ENCODE peak calls at places on chromosome 16, in five cellular contexts. V is H1, E is mesenchymal stem cell, F is H9, L is trophoblast cell. J is an unnamed sample.

GRCh38 chr16:4661661-4662060 is 31.7 kb upstream of the NUDT16L1 start:
- DNase-seq in E (no peak), V (no peak), L (no peak), F (no peak), J (no peak)

GRCh38 chr16:31700530-31701388 is 172.8 kb upstream of the ZNF267 start:
- DNase-seq in F (no peak), L (peak; percentile 55), V (peak; percentile 93), E (peak; percentile 80), J (peak; percentile 62)

GRCh38 chr16:19167710-19168172 is 299 bp upstream of the SYT17 start:
- DNase-seq in V (peak; percentile 84), L (peak; percentile 85), F (peak; percentile 83), E (peak; percentile 79), J (peak; percentile 83)

GRCh38 chr16:4006441-4006989 is 109.7 kb downstream of the ADCY9 start:
- DNase-seq in E (no peak), V (no peak), F (no peak), L (no peak), J (no peak)

GRCh38 chr16:69201787-69202186 is 14.8 kb downstream of the SNTB2 start:
- DNase-seq in V (no peak), L (peak; percentile 17), E (no peak), F (no peak), J (no peak)

GRCh38 chr16:87855852-87856715 is 13.2 kb downstream of the SLC7A5 start:
- DNase-seq in V (no peak), F (no peak), E (peak; percentile 88), L (no peak), J (no peak)

GRCh38 chr16:67084345-67085028 is 25.3 kb upstream of the PHAF1 start:
- DNase-seq in V (no peak), E (peak; percentile 35), F (no peak), L (no peak), J (no peak)

GRCh38 chr16:3095869-3096268 is 3.2 kb downstream of the ZSCAN10 start:
- DNase-seq in F (no peak), E (no peak), L (peak; percentile 24), V (no peak), J (no peak)

GRCh38 chr16:78780808-78781207 is 681.4 kb downstream of the WWOX start:
- DNase-seq in V (no peak), E (no peak), L (no peak), F (no peak), J (no peak)

GRCh38 chr16:66169817-66170216 is 196.7 kb upstream of the CDH5 start:
- DNase-seq in V (no peak), E (no peak), F (no peak), L (no peak), J (no peak)

GRCh38 chr16:51151951-51152663 is 1.0 kb upstream of the SALL1 start:
- DNase-seq in L (no peak), E (peak; percentile 96), F (peak; percentile 91), V (peak; percentile 91), J (peak; percentile 97)

GRCh38 chr16:51152691-51153261 is 1.7 kb upstream of the SALL1 start:
- DNase-seq in V (peak; percentile 78), E (peak; percentile 73), F (no peak), L (no peak), J (no peak)

GRCh38 chr16:51150159-51150893 is 744 bp downstream of the SALL1 start:
- DNase-seq in F (no peak), E (no peak), V (peak; percentile 64), L (no peak), J (no peak)

GRCh38 chr16:51150894-51151320 is at the start of gene SALL1:
- DNase-seq in V (peak; percentile 54), E (peak; percentile 63), F (no peak), L (no peak), J (no peak)

GRCh38 chr16:51151435-51151950 is 423 bp upstream of the SALL1 start:
- DNase-seq in E (peak; percentile 93), F (peak; percentile 88), L (no peak), V (peak; percentile 82), J (peak; percentile 92)
- H3K23ac ChIP-seq in E (no peak overlapping the region), F (no peak overlapping the region), L (no peak overlapping the region), V (no peak overlapping the region), J (no peak overlapping the region)

DNA sequence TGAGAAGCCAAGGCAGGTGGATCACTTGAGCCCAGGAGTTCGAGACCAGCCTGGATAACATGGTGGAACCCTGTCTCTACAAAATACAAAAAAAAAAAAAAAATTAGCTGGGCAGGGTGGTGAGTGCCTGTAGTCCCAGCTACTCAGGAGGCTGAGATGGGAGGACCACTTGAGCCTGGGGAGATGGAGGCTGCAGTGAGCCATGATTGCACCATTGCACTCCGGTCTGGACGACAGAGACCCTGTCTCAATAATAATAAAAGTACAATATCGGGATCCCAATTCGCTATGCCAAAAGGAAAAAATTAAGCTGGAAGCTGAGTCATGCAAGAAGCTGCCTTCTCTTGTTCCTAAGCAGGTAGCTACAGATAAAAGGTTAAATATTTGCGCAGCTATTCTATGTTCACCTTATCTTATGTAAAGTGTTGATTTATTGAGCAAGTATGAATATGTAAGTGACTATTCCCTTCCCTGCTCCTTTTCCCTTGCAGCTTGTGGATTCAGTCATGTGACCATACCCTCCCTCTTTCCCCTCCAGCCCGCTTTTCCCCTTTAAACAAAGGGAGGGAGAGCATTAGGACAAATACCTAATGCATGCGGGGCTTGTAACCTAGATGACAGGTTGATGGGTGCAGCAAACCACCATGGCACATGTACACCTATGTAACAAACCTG is 112.0 kb downstream of the LITAF start:
- DNase-seq in V (no peak), F (no peak), E (no peak), L (peak; percentile 55), J (no peak)
- H2BK12ac ChIP-seq in V (no peak overlapping the region), F (no peak overlapping the region), E (no peak overlapping the region), L (no peak overlapping the region), J (no peak overlapping the region)

GRCh38 chr16:228917-229730 is at the start of gene LUC7L:
- DNase-seq in L (peak; percentile 86), E (peak; percentile 91), V (peak; percentile 94), F (peak; percentile 91), J (peak; percentile 91)

GRCh38 chr16:230949-231348 is 1.7 kb upstream of the LUC7L start:
- DNase-seq in L (no peak), F (no peak), V (no peak), E (no peak), J (no peak)

GRCh38 chr16:229731-230281 is 557 bp upstream of the LUC7L start:
- DNase-seq in V (no peak), F (no peak), L (peak; percentile 39), E (no peak), J (no peak)

DNA sequence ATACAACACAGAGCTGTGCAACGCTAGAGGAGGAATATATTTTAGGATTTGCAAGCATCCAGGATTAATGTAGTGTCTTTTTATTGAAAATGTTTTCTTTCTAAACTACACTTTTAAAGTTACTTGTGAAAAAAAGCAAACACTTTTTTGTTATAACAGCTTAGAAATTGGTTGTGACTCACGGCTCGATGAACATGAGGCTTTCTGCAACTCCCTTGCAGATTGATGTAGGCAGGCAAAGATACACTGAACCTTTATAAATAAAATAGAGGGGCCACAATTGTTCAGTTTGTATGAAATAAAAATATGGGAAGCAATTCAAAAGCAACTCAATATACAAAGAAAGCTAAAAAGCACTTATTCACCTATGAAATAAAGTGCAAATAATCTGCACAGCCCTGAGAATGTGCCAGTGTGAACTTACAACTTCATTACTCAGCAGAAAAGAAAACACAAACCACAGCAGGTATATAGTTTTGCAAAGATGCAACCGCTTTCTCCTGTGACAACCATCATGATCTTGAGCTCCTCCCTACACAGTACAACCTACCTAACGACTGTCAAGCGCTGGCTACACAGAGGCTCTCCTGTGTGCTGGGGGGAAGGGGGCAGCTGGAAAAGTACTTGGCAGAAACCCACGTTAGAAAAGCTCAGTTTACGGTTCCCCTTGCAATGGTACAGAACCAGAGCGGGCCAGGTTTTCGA is 946 bp downstream of the LUC7L start:
- DNase-seq in V (no peak), L (no peak), F (no peak), E (no peak), J (no peak)
- H3K23ac ChIP-seq in V (no peak overlapping the region), L (no peak overlapping the region), F (no peak overlapping the region), E (peak overlapping the region; percentile 83), J (no peak overlapping the region)

DNA sequence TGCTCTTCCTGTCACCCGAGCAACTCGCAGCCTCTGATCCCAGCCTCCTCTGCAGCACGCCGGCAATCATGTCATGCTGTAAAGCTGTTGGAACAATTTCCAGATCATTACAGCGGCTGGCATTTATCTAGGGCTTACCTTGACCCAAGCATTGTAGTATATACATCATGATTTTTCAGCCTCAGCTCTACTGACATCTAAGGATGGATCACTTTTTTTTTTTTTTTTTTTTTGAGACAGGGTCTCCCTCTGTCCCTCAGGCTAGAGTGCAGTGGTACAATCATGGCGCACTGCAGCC is 103.3 kb downstream of the CMIP start:
- DNase-seq in F (no peak), L (no peak), E (no peak), V (no peak), J (no peak)
- H2BK12ac ChIP-seq in F (no peak overlapping the region), L (no peak overlapping the region), E (no peak overlapping the region), V (no peak overlapping the region), J (no peak overlapping the region)

DNA sequence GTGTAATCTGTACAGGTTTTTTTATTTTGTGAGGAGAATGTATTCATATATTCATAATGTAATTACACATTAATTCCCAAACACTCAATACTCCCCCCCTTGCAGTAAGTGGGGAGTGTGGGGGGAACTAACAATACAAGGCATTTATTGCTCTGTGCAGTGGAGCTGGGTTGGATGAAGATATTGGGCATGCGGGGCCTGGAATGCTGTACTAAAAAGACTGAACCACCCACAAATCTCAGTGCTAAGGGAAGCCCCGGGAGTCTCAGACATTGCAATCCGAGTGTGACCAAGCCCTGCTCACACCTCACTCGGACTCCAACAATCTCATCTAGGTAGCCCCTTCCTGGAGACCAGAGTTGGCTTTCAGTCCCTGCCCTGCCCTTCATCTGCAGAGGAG is 6.0 kb downstream of the PLLP start:
- DNase-seq in L (no peak), E (no peak), F (no peak), V (no peak), J (no peak)
- H3K23ac ChIP-seq in L (no peak overlapping the region), E (no peak overlapping the region), F (no peak overlapping the region), V (no peak overlapping the region), J (no peak overlapping the region)

J was measured in neuronal stem cell.